ENCODE peak calls at places on chromosomes 16 and 17, in ten cellular contexts. One of them, this sample, is unnamed.
A peak's percentile ranks its signal among the peaks of the same experiment; 100 is the strongest.

GRCh38 chr16:53435066-53435688 is 906 bp downstream of the RBL2 start:
- DNase-seq in esophagus muscularis mucosa: peak; percentile 93
- DNase-seq in uterus: peak; percentile 61
- DNase-seq in gastrocnemius medialis: peak; percentile 85
- DNase-seq in tibial artery: peak; percentile 90
- DNase-seq in epithelial cell of esophagus: peak; percentile 87
- DNase-seq in lower leg skin: peak; percentile 93
- DNase-seq in natural killer cell: peak; percentile 71
- DNase-seq in AG10803: peak; percentile 86
- DNase-seq in heart right ventricle: peak; percentile 45
- DNase-seq in this sample: no peak

GRCh38 chr16:78506372-78507193 is 407.1 kb downstream of the WWOX start:
- DNase-seq in esophagus muscularis mucosa: no peak
- DNase-seq in AG10803: peak; percentile 1
- DNase-seq in heart right ventricle: no peak
- DNase-seq in natural killer cell: no peak
- DNase-seq in uterus: no peak
- DNase-seq in lower leg skin: no peak
- DNase-seq in epithelial cell of esophagus: no peak
- DNase-seq in gastrocnemius medialis: no peak
- DNase-seq in tibial artery: no peak
- DNase-seq in this sample: no peak

GRCh38 chr16:81567987-81568748 is 123.6 kb downstream of the CMIP start:
- DNase-seq in tibial artery: no peak
- DNase-seq in esophagus muscularis mucosa: no peak
- DNase-seq in heart right ventricle: peak; percentile 43
- DNase-seq in natural killer cell: no peak
- DNase-seq in lower leg skin: no peak
- DNase-seq in gastrocnemius medialis: no peak
- DNase-seq in AG10803: peak; percentile 75
- DNase-seq in uterus: peak; percentile 58
- DNase-seq in epithelial cell of esophagus: peak; percentile 76
- DNase-seq in this sample: no peak

GRCh38 chr17:64063766-64064224 is 43.4 kb upstream of the ICAM2 start:
- DNase-seq in tibial artery: peak; percentile 47
- DNase-seq in lower leg skin: no peak
- DNase-seq in natural killer cell: peak; percentile 53
- DNase-seq in AG10803: peak; percentile 17
- DNase-seq in esophagus muscularis mucosa: no peak
- DNase-seq in epithelial cell of esophagus: peak; percentile 84
- DNase-seq in gastrocnemius medialis: peak; percentile 28
- DNase-seq in uterus: peak; percentile 57
- DNase-seq in heart right ventricle: peak; percentile 62
- DNase-seq in this sample: peak; percentile 60

GRCh38 chr16:89354325-89354724 is 136.0 kb downstream of the ANKRD11 start:
- DNase-seq in gastrocnemius medialis: peak; percentile 60
- DNase-seq in uterus: no peak
- DNase-seq in AG10803: no peak
- DNase-seq in heart right ventricle: peak; percentile 67
- DNase-seq in epithelial cell of esophagus: no peak
- DNase-seq in lower leg skin: no peak
- DNase-seq in natural killer cell: no peak
- DNase-seq in tibial artery: no peak
- DNase-seq in esophagus muscularis mucosa: no peak
- DNase-seq in this sample: no peak

GRCh38 chr17:17044846-17045561 is 2.7 kb downstream of the MPRIP start:
- DNase-seq in uterus: peak; percentile 54
- DNase-seq in esophagus muscularis mucosa: no peak
- DNase-seq in heart right ventricle: no peak
- DNase-seq in lower leg skin: peak; percentile 81
- DNase-seq in gastrocnemius medialis: peak; percentile 33
- DNase-seq in AG10803: peak; percentile 73
- DNase-seq in tibial artery: no peak
- DNase-seq in natural killer cell: no peak
- DNase-seq in epithelial cell of esophagus: peak; percentile 31
- DNase-seq in this sample: peak; percentile 55

GRCh38 chr16:21161211-21161610 is 2.7 kb downstream of the LDAF1 start:
- DNase-seq in lower leg skin: no peak
- DNase-seq in epithelial cell of esophagus: no peak
- DNase-seq in tibial artery: no peak
- DNase-seq in esophagus muscularis mucosa: no peak
- DNase-seq in AG10803: peak; percentile 57
- DNase-seq in heart right ventricle: no peak
- DNase-seq in natural killer cell: no peak
- DNase-seq in uterus: no peak
- DNase-seq in gastrocnemius medialis: no peak
- DNase-seq in this sample: no peak

GRCh38 chr17:39196820-39197331 is 593 bp downstream of the CACNB1 start:
- DNase-seq in heart right ventricle: peak; percentile 30
- DNase-seq in uterus: peak; percentile 46
- DNase-seq in AG10803: peak; percentile 28
- DNase-seq in esophagus muscularis mucosa: no peak
- DNase-seq in lower leg skin: no peak
- DNase-seq in tibial artery: peak; percentile 51
- DNase-seq in natural killer cell: no peak
- DNase-seq in epithelial cell of esophagus: no peak
- DNase-seq in gastrocnemius medialis: peak; percentile 85
- DNase-seq in this sample: peak; percentile 44

GRCh38 chr16:87740909-87741424 is 24.8 kb downstream of the KLHDC4 start:
- DNase-seq in uterus: no peak
- DNase-seq in AG10803: peak; percentile 61
- DNase-seq in lower leg skin: no peak
- DNase-seq in epithelial cell of esophagus: no peak
- DNase-seq in tibial artery: no peak
- DNase-seq in heart right ventricle: peak; percentile 53
- DNase-seq in gastrocnemius medialis: no peak
- DNase-seq in esophagus muscularis mucosa: no peak
- DNase-seq in natural killer cell: no peak
- DNase-seq in this sample: no peak

GRCh38 chr17:38338053-38338452 is 5.7 kb downstream of the GPR179 start:
- DNase-seq in lower leg skin: no peak
- DNase-seq in uterus: no peak
- DNase-seq in esophagus muscularis mucosa: no peak
- DNase-seq in epithelial cell of esophagus: no peak
- DNase-seq in AG10803: no peak
- DNase-seq in gastrocnemius medialis: no peak
- DNase-seq in heart right ventricle: no peak
- DNase-seq in tibial artery: no peak
- DNase-seq in natural killer cell: no peak
- DNase-seq in this sample: no peak

GRCh38 chr16:86991679-86992078 is 325.5 kb downstream of the C16orf95 start:
- DNase-seq in AG10803: no peak
- DNase-seq in esophagus muscularis mucosa: no peak
- DNase-seq in epithelial cell of esophagus: peak; percentile 70
- DNase-seq in tibial artery: no peak
- DNase-seq in gastrocnemius medialis: no peak
- DNase-seq in natural killer cell: no peak
- DNase-seq in heart right ventricle: no peak
- DNase-seq in lower leg skin: no peak
- DNase-seq in uterus: no peak
- DNase-seq in this sample: no peak

GRCh38 chr17:32479074-32479617 is 7.6 kb upstream of the CDK5R1 start:
- DNase-seq in heart right ventricle: no peak
- DNase-seq in natural killer cell: no peak
- DNase-seq in lower leg skin: no peak
- DNase-seq in tibial artery: no peak
- DNase-seq in esophagus muscularis mucosa: no peak
- DNase-seq in gastrocnemius medialis: peak; percentile 79
- DNase-seq in uterus: no peak
- DNase-seq in AG10803: no peak
- DNase-seq in epithelial cell of esophagus: no peak
- DNase-seq in this sample: no peak

GRCh38 chr16:66471696-66472393 is 44.8 kb downstream of the BEAN1 start:
- DNase-seq in AG10803: no peak
- DNase-seq in natural killer cell: no peak
- DNase-seq in uterus: no peak
- DNase-seq in gastrocnemius medialis: no peak
- DNase-seq in esophagus muscularis mucosa: no peak
- DNase-seq in heart right ventricle: no peak
- DNase-seq in epithelial cell of esophagus: peak; percentile 43
- DNase-seq in lower leg skin: peak; percentile 67
- DNase-seq in tibial artery: no peak
- DNase-seq in this sample: no peak

GRCh38 chr16:80794071-80794470 is 10.3 kb downstream of the CDYL2 start:
- DNase-seq in uterus: no peak
- DNase-seq in AG10803: no peak
- DNase-seq in epithelial cell of esophagus: no peak
- DNase-seq in esophagus muscularis mucosa: no peak
- DNase-seq in tibial artery: no peak
- DNase-seq in gastrocnemius medialis: no peak
- DNase-seq in natural killer cell: no peak
- DNase-seq in heart right ventricle: no peak
- DNase-seq in lower leg skin: no peak
- DNase-seq in this sample: no peak

GRCh38 chr17:14813649-14814048 is 451.5 kb downstream of the PMP22 start:
- DNase-seq in epithelial cell of esophagus: no peak
- DNase-seq in lower leg skin: no peak
- DNase-seq in tibial artery: no peak
- DNase-seq in gastrocnemius medialis: no peak
- DNase-seq in esophagus muscularis mucosa: peak; percentile 89
- DNase-seq in uterus: no peak
- DNase-seq in heart right ventricle: peak; percentile 13
- DNase-seq in AG10803: no peak
- DNase-seq in natural killer cell: no peak
- DNase-seq in this sample: no peak

DNA sequence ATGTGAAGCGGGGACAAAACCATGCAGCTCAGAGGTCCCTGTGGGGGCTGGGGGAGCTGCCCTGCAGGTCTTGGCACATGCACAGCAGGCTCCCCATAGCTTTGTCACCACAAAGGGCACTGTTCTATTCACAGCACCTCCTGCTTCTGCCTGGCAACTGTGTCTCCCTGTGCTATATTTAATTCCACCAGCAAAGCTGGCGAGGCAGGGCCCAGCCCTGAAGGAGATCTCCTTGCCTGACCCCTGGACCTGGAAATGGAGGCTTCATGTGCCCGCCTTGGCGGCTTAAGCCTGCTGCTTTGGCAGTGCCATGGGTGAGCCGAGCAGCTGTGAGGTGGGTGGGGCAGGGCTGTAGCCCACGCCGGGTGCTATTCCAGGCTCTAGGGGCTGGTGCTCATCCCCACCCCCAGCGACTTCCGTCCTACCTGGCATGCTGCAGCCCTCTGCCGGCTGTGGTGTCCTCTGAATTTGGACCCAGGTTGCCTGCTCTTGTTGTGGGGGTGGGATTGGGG is 6.8 kb downstream of the LDHD start:
- DNase-seq in esophagus muscularis mucosa: no peak
- DNase-seq in tibial artery: no peak
- DNase-seq in lower leg skin: no peak
- DNase-seq in heart right ventricle: peak; percentile 77
- DNase-seq in epithelial cell of esophagus: peak; percentile 27
- DNase-seq in natural killer cell: no peak
- DNase-seq in gastrocnemius medialis: peak; percentile 99
- DNase-seq in AG10803: no peak
- DNase-seq in uterus: peak; percentile 35
- DNase-seq in this sample: no peak
- TF ChIP-seq CTCF in esophagus muscularis mucosa: no peak
- TF ChIP-seq CTCF in tibial artery: no peak
- TF ChIP-seq CTCF in lower leg skin: no peak
- TF ChIP-seq CTCF in heart right ventricle: no peak
- TF ChIP-seq CTCF in epithelial cell of esophagus: no peak
- TF ChIP-seq CTCF in natural killer cell: no peak
- TF ChIP-seq CTCF in gastrocnemius medialis: peak; percentile 36
- TF ChIP-seq CTCF in AG10803: no peak
- TF ChIP-seq CTCF in uterus: no peak
- TF ChIP-seq CTCF in this sample: no peak

DNA sequence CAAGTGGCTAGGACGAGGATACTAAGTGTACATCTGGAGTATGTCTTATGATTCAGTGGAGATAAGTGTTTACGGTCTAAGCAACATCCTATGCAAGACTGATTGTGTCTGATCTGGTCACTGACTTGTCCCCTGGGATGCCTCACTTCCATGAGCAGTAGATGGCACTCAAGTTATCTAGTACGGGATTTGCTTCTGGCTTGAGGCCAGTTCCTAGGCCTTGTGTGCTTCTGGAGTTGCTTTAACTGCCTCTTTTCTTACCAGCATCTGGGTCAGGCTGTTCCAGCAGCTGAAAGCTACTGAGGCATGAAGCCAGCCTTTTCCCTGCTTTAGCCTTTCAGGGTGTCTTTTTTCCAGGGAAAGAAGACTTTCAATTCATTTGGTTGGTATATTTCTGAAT is 23.0 kb downstream of the SUPT6H start:
- DNase-seq in heart right ventricle: no peak
- DNase-seq in natural killer cell: no peak
- DNase-seq in AG10803: peak; percentile 55
- DNase-seq in esophagus muscularis mucosa: no peak
- DNase-seq in uterus: no peak
- DNase-seq in gastrocnemius medialis: peak; percentile 67
- DNase-seq in lower leg skin: peak; percentile 48
- DNase-seq in epithelial cell of esophagus: no peak
- DNase-seq in tibial artery: no peak
- DNase-seq in this sample: no peak
- TF ChIP-seq CTCF in heart right ventricle: no peak
- TF ChIP-seq CTCF in natural killer cell: no peak
- TF ChIP-seq CTCF in AG10803: peak; percentile 6
- TF ChIP-seq CTCF in esophagus muscularis mucosa: no peak
- TF ChIP-seq CTCF in uterus: no peak
- TF ChIP-seq CTCF in gastrocnemius medialis: peak; percentile 19
- TF ChIP-seq CTCF in lower leg skin: no peak
- TF ChIP-seq CTCF in epithelial cell of esophagus: peak; percentile 34
- TF ChIP-seq CTCF in tibial artery: no peak
- TF ChIP-seq CTCF in this sample: peak; percentile 58

GRCh38 chr16:68083861-68084503 is 1.2 kb upstream of the NFATC3 start:
- DNase-seq in esophagus muscularis mucosa: peak; percentile 34
- DNase-seq in tibial artery: no peak
- DNase-seq in AG10803: peak; percentile 52
- DNase-seq in uterus: no peak
- DNase-seq in epithelial cell of esophagus: no peak
- DNase-seq in gastrocnemius medialis: peak; percentile 46
- DNase-seq in lower leg skin: no peak
- DNase-seq in natural killer cell: no peak
- DNase-seq in heart right ventricle: no peak
- DNase-seq in this sample: no peak
- TF ChIP-seq CTCF in esophagus muscularis mucosa: no peak
- TF ChIP-seq CTCF in tibial artery: no peak
- TF ChIP-seq CTCF in AG10803: peak; percentile 10
- TF ChIP-seq CTCF in uterus: no peak
- TF ChIP-seq CTCF in epithelial cell of esophagus: no peak
- TF ChIP-seq CTCF in gastrocnemius medialis: no peak
- TF ChIP-seq CTCF in lower leg skin: no peak
- TF ChIP-seq CTCF in natural killer cell: no peak
- TF ChIP-seq CTCF in heart right ventricle: no peak
- TF ChIP-seq CTCF in this sample: no peak

GRCh38 chr17:74919440-74920305 is 3.4 kb downstream of the USH1G start:
- DNase-seq in esophagus muscularis mucosa: no peak
- DNase-seq in epithelial cell of esophagus: no peak
- DNase-seq in lower leg skin: no peak
- DNase-seq in tibial artery: no peak
- DNase-seq in uterus: no peak
- DNase-seq in heart right ventricle: no peak
- DNase-seq in AG10803: peak; percentile 12
- DNase-seq in gastrocnemius medialis: no peak
- DNase-seq in natural killer cell: no peak
- DNase-seq in this sample: no peak
- TF ChIP-seq CTCF in esophagus muscularis mucosa: no peak
- TF ChIP-seq CTCF in epithelial cell of esophagus: no peak
- TF ChIP-seq CTCF in lower leg skin: no peak
- TF ChIP-seq CTCF in tibial artery: no peak
- TF ChIP-seq CTCF in uterus: no peak
- TF ChIP-seq CTCF in heart right ventricle: peak; percentile 27
- TF ChIP-seq CTCF in AG10803: peak; percentile 40
- TF ChIP-seq CTCF in gastrocnemius medialis: no peak
- TF ChIP-seq CTCF in natural killer cell: no peak
- TF ChIP-seq CTCF in this sample: peak; percentile 54

This sample was measured in D721Med.